ENCODE peak calls at places on chromosomes 13 and 19, in seven cellular contexts. One of them, this sample, is unnamed.

GRCh38 chr13:112942689-112943308 is 26.2 kb upstream of the MCF2L start:
- DNase-seq in NCI-H2171 treated with DMSO at 0.1 percent for 48 hours: peak; percentile 93
- DNase-seq in amniotic stem cell: peak; percentile 85
- DNase-seq in pancreas: peak; percentile 97
- DNase-seq in omental fat pad: peak; percentile 99
- DNase-seq in DMS153: peak; percentile 93
- DNase-seq in A549: peak; percentile 92
- DNase-seq in this sample: peak; percentile 84

GRCh38 chr13:113573065-113573464 is 11.5 kb upstream of the TFDP1 start:
- DNase-seq in NCI-H2171 treated with DMSO at 0.1 percent for 48 hours: no peak
- DNase-seq in amniotic stem cell: no peak
- DNase-seq in pancreas: no peak
- DNase-seq in omental fat pad: no peak
- DNase-seq in DMS153: no peak
- DNase-seq in A549: no peak
- DNase-seq in this sample: peak; percentile 16

GRCh38 chr13:98265669-98266551 is 88.8 kb upstream of the RNF113B start:
- DNase-seq in NCI-H2171 treated with DMSO at 0.1 percent for 48 hours: no peak
- DNase-seq in amniotic stem cell: no peak
- DNase-seq in pancreas: peak; percentile 78
- DNase-seq in omental fat pad: no peak
- DNase-seq in DMS153: no peak
- DNase-seq in A549: no peak
- DNase-seq in this sample: no peak

GRCh38 chr19:55660404-55660803 is 5.6 kb downstream of the U2AF2 start:
- DNase-seq in NCI-H2171 treated with DMSO at 0.1 percent for 48 hours: no peak
- DNase-seq in amniotic stem cell: no peak
- DNase-seq in pancreas: peak; percentile 36
- DNase-seq in omental fat pad: no peak
- DNase-seq in DMS153: no peak
- DNase-seq in A549: no peak
- DNase-seq in this sample: no peak

GRCh38 chr13:110304256-110304655 is 2.7 kb downstream of the COL4A1 start:
- DNase-seq in NCI-H2171 treated with DMSO at 0.1 percent for 48 hours: no peak
- DNase-seq in amniotic stem cell: no peak
- DNase-seq in pancreas: no peak
- DNase-seq in omental fat pad: no peak
- DNase-seq in DMS153: no peak
- DNase-seq in A549: no peak
- DNase-seq in this sample: no peak

GRCh38 chr13:98506343-98507059 is 70.4 kb downstream of the STK24 start:
- DNase-seq in NCI-H2171 treated with DMSO at 0.1 percent for 48 hours: no peak
- DNase-seq in amniotic stem cell: no peak
- DNase-seq in pancreas: no peak
- DNase-seq in omental fat pad: no peak
- DNase-seq in DMS153: no peak
- DNase-seq in A549: no peak
- DNase-seq in this sample: no peak

GRCh38 chr19:18230941-18231734 is 4.9 kb upstream of the PDE4C start:
- DNase-seq in NCI-H2171 treated with DMSO at 0.1 percent for 48 hours: no peak
- DNase-seq in amniotic stem cell: no peak
- DNase-seq in pancreas: no peak
- DNase-seq in omental fat pad: no peak
- DNase-seq in DMS153: no peak
- DNase-seq in A549: peak; percentile 71
- DNase-seq in this sample: no peak

GRCh38 chr13:20902438-20903163 is at the start of gene XPO4:
- DNase-seq in NCI-H2171 treated with DMSO at 0.1 percent for 48 hours: peak; percentile 69
- DNase-seq in amniotic stem cell: peak; percentile 48
- DNase-seq in pancreas: peak; percentile 88
- DNase-seq in omental fat pad: peak; percentile 44
- DNase-seq in DMS153: peak; percentile 47
- DNase-seq in A549: peak; percentile 68
- DNase-seq in this sample: peak; percentile 76

GRCh38 chr13:43583331-43583730 is 203.4 kb downstream of the ENOX1 start:
- DNase-seq in NCI-H2171 treated with DMSO at 0.1 percent for 48 hours: no peak
- DNase-seq in amniotic stem cell: no peak
- DNase-seq in pancreas: no peak
- DNase-seq in omental fat pad: no peak
- DNase-seq in DMS153: no peak
- DNase-seq in A549: no peak
- DNase-seq in this sample: no peak

GRCh38 chr13:42832341-42833153 is 51.2 kb downstream of the FAM216B start:
- DNase-seq in NCI-H2171 treated with DMSO at 0.1 percent for 48 hours: no peak
- DNase-seq in amniotic stem cell: peak; percentile 65
- DNase-seq in pancreas: no peak
- DNase-seq in omental fat pad: no peak
- DNase-seq in DMS153: no peak
- DNase-seq in A549: no peak
- DNase-seq in this sample: peak; percentile 84

GRCh38 chr13:37656247-37656940 is 57.8 kb upstream of the POSTN start:
- DNase-seq in NCI-H2171 treated with DMSO at 0.1 percent for 48 hours: no peak
- DNase-seq in amniotic stem cell: peak; percentile 95
- DNase-seq in pancreas: no peak
- DNase-seq in omental fat pad: no peak
- DNase-seq in DMS153: no peak
- DNase-seq in A549: peak; percentile 78
- DNase-seq in this sample: peak; percentile 94

GRCh38 chr13:26483546-26483945 is 73.9 kb upstream of the WASF3 start:
- DNase-seq in NCI-H2171 treated with DMSO at 0.1 percent for 48 hours: no peak
- DNase-seq in amniotic stem cell: no peak
- DNase-seq in pancreas: no peak
- DNase-seq in omental fat pad: no peak
- DNase-seq in DMS153: no peak
- DNase-seq in A549: no peak
- DNase-seq in this sample: no peak

GRCh38 chr13:100875392-100876043 is 200.9 kb upstream of the TMTC4 start:
- DNase-seq in NCI-H2171 treated with DMSO at 0.1 percent for 48 hours: no peak
- DNase-seq in amniotic stem cell: peak; percentile 80
- DNase-seq in pancreas: no peak
- DNase-seq in omental fat pad: no peak
- DNase-seq in DMS153: no peak
- DNase-seq in A549: no peak
- DNase-seq in this sample: peak; percentile 63

GRCh38 chr13:20566424-20566916 is 487 bp upstream of the IFT88 start:
- DNase-seq in NCI-H2171 treated with DMSO at 0.1 percent for 48 hours: peak; percentile 73
- DNase-seq in amniotic stem cell: peak; percentile 32
- DNase-seq in pancreas: no peak
- DNase-seq in omental fat pad: peak; percentile 25
- DNase-seq in DMS153: peak; percentile 57
- DNase-seq in A549: peak; percentile 76
- DNase-seq in this sample: peak; percentile 84

GRCh38 chr19:13718733-13719132 is 45.6 kb upstream of the MRI1 start:
- DNase-seq in NCI-H2171 treated with DMSO at 0.1 percent for 48 hours: peak; percentile 98
- DNase-seq in amniotic stem cell: peak; percentile 34
- DNase-seq in pancreas: no peak
- DNase-seq in omental fat pad: no peak
- DNase-seq in DMS153: peak; percentile 95
- DNase-seq in A549: peak; percentile 65
- DNase-seq in this sample: peak; percentile 61

GRCh38 chr19:8571006-8571411 is 6.2 kb downstream of the MYO1F start:
- DNase-seq in NCI-H2171 treated with DMSO at 0.1 percent for 48 hours: no peak
- DNase-seq in amniotic stem cell: peak; percentile 28
- DNase-seq in pancreas: no peak
- DNase-seq in omental fat pad: no peak
- DNase-seq in DMS153: no peak
- DNase-seq in A549: peak; percentile 69
- DNase-seq in this sample: no peak

GRCh38 chr19:49581007-49581508 is at the start of gene PRRG2:
- DNase-seq in NCI-H2171 treated with DMSO at 0.1 percent for 48 hours: no peak
- DNase-seq in amniotic stem cell: no peak
- DNase-seq in pancreas: peak; percentile 88
- DNase-seq in omental fat pad: no peak
- DNase-seq in DMS153: no peak
- DNase-seq in A549: no peak
- DNase-seq in this sample: peak; percentile 69

GRCh38 chr13:37869756-37870488 is at the start of gene TRPC4:
- DNase-seq in NCI-H2171 treated with DMSO at 0.1 percent for 48 hours: no peak
- DNase-seq in amniotic stem cell: peak; percentile 56
- DNase-seq in pancreas: peak; percentile 72
- DNase-seq in omental fat pad: no peak
- DNase-seq in DMS153: peak; percentile 57
- DNase-seq in A549: peak; percentile 30
- DNase-seq in this sample: peak; percentile 58

GRCh38 chr19:49639401-49640112 is 386 bp downstream of the RRAS start:
- DNase-seq in NCI-H2171 treated with DMSO at 0.1 percent for 48 hours: peak; percentile 21
- DNase-seq in amniotic stem cell: no peak
- DNase-seq in pancreas: peak; percentile 53
- DNase-seq in omental fat pad: no peak
- DNase-seq in DMS153: no peak
- DNase-seq in A549: no peak
- DNase-seq in this sample: no peak

GRCh38 chr13:24923305-24923640 is 159.3 kb downstream of the RNF17 start:
- DNase-seq in NCI-H2171 treated with DMSO at 0.1 percent for 48 hours: no peak
- DNase-seq in amniotic stem cell: peak; percentile 32
- DNase-seq in pancreas: no peak
- DNase-seq in omental fat pad: no peak
- DNase-seq in DMS153: peak; percentile 28
- DNase-seq in A549: no peak
- DNase-seq in this sample: no peak

GRCh38 chr19:31572671-31573298 is 223.5 kb upstream of the TSHZ3 start:
- DNase-seq in NCI-H2171 treated with DMSO at 0.1 percent for 48 hours: no peak
- DNase-seq in amniotic stem cell: no peak
- DNase-seq in pancreas: no peak
- DNase-seq in omental fat pad: no peak
- DNase-seq in DMS153: no peak
- DNase-seq in A549: no peak
- DNase-seq in this sample: no peak

GRCh38 chr19:57708641-57709354 is at the start of gene ZNF154:
- DNase-seq in NCI-H2171 treated with DMSO at 0.1 percent for 48 hours: no peak
- DNase-seq in amniotic stem cell: no peak
- DNase-seq in pancreas: peak; percentile 50
- DNase-seq in omental fat pad: no peak
- DNase-seq in DMS153: no peak
- DNase-seq in A549: no peak
- DNase-seq in this sample: no peak

GRCh38 chr13:44605275-44605674 is 29.1 kb upstream of the TSC22D1 start:
- DNase-seq in NCI-H2171 treated with DMSO at 0.1 percent for 48 hours: no peak
- DNase-seq in amniotic stem cell: no peak
- DNase-seq in pancreas: no peak
- DNase-seq in omental fat pad: no peak
- DNase-seq in DMS153: no peak
- DNase-seq in A549: no peak
- DNase-seq in this sample: no peak

GRCh38 chr13:27678306-27679040 is 56.8 kb downstream of the POLR1D start:
- DNase-seq in NCI-H2171 treated with DMSO at 0.1 percent for 48 hours: no peak
- DNase-seq in amniotic stem cell: no peak
- DNase-seq in pancreas: no peak
- DNase-seq in omental fat pad: no peak
- DNase-seq in DMS153: no peak
- DNase-seq in A549: no peak
- DNase-seq in this sample: peak; percentile 85

GRCh38 chr19:41137056-41137455 is 22.8 kb downstream of the CYP2F1 start:
- DNase-seq in NCI-H2171 treated with DMSO at 0.1 percent for 48 hours: no peak
- DNase-seq in amniotic stem cell: no peak
- DNase-seq in pancreas: peak; percentile 41
- DNase-seq in omental fat pad: no peak
- DNase-seq in DMS153: no peak
- DNase-seq in A549: no peak
- DNase-seq in this sample: no peak

GRCh38 chr19:46529622-46530451 is 34.2 kb upstream of the PNMA8B start:
- DNase-seq in NCI-H2171 treated with DMSO at 0.1 percent for 48 hours: peak; percentile 56
- DNase-seq in amniotic stem cell: peak; percentile 30
- DNase-seq in pancreas: no peak
- DNase-seq in omental fat pad: peak; percentile 49
- DNase-seq in DMS153: peak; percentile 16
- DNase-seq in A549: peak; percentile 69
- DNase-seq in this sample: peak; percentile 69

GRCh38 chr13:54614729-54615128 is 1586.1 kb downstream of the OLFM4 start:
- DNase-seq in NCI-H2171 treated with DMSO at 0.1 percent for 48 hours: no peak
- DNase-seq in amniotic stem cell: no peak
- DNase-seq in pancreas: no peak
- DNase-seq in omental fat pad: no peak
- DNase-seq in DMS153: peak; percentile 60
- DNase-seq in A549: no peak
- DNase-seq in this sample: no peak

GRCh38 chr19:50817941-50818858 is 5.4 kb downstream of the KLK1 start:
- DNase-seq in NCI-H2171 treated with DMSO at 0.1 percent for 48 hours: peak; percentile 35
- DNase-seq in amniotic stem cell: no peak
- DNase-seq in pancreas: peak; percentile 96
- DNase-seq in omental fat pad: no peak
- DNase-seq in DMS153: peak; percentile 56
- DNase-seq in A549: peak; percentile 67
- DNase-seq in this sample: no peak

GRCh38 chr19:460877-461609 is at the start of gene SHC2:
- DNase-seq in NCI-H2171 treated with DMSO at 0.1 percent for 48 hours: no peak
- DNase-seq in amniotic stem cell: no peak
- DNase-seq in pancreas: peak; percentile 84
- DNase-seq in omental fat pad: no peak
- DNase-seq in DMS153: no peak
- DNase-seq in A549: no peak
- DNase-seq in this sample: no peak

GRCh38 chr19:30848626-30849322 is 476.6 kb downstream of the ZNF536 start:
- DNase-seq in NCI-H2171 treated with DMSO at 0.1 percent for 48 hours: no peak
- DNase-seq in amniotic stem cell: no peak
- DNase-seq in pancreas: no peak
- DNase-seq in omental fat pad: no peak
- DNase-seq in DMS153: no peak
- DNase-seq in A549: no peak
- DNase-seq in this sample: no peak

GRCh38 chr19:37886571-37886970 is 19.8 kb downstream of the WDR87 start:
- DNase-seq in NCI-H2171 treated with DMSO at 0.1 percent for 48 hours: no peak
- DNase-seq in amniotic stem cell: no peak
- DNase-seq in pancreas: no peak
- DNase-seq in omental fat pad: no peak
- DNase-seq in DMS153: no peak
- DNase-seq in A549: no peak
- DNase-seq in this sample: no peak

GRCh38 chr19:5586300-5587070 is 18.7 kb upstream of the TINCR start:
- DNase-seq in NCI-H2171 treated with DMSO at 0.1 percent for 48 hours: no peak
- DNase-seq in amniotic stem cell: no peak
- DNase-seq in pancreas: peak; percentile 51
- DNase-seq in omental fat pad: no peak
- DNase-seq in DMS153: no peak
- DNase-seq in A549: no peak
- DNase-seq in this sample: no peak

GRCh38 chr19:37931941-37932655 is 25.1 kb downstream of the SIPA1L3 start:
- DNase-seq in NCI-H2171 treated with DMSO at 0.1 percent for 48 hours: peak; percentile 80
- DNase-seq in amniotic stem cell: peak; percentile 1
- DNase-seq in pancreas: peak; percentile 94
- DNase-seq in omental fat pad: no peak
- DNase-seq in DMS153: peak; percentile 93
- DNase-seq in A549: peak; percentile 96
- DNase-seq in this sample: peak; percentile 98

GRCh38 chr19:1175020-1175419 is 952 bp upstream of the SBNO2 start:
- DNase-seq in NCI-H2171 treated with DMSO at 0.1 percent for 48 hours: no peak
- DNase-seq in amniotic stem cell: no peak
- DNase-seq in pancreas: no peak
- DNase-seq in omental fat pad: no peak
- DNase-seq in DMS153: no peak
- DNase-seq in A549: no peak
- DNase-seq in this sample: no peak